ENCODE peak calls at places on chromosome 10, in four cellular contexts. R, C, K and Z are unnamed samples. For H3K4me1, the result is how much of the 10 kb centered on the place peaks cover.

GRCh38 chr10:14879055-14879800 is 562 bp downstream of the SUV39H2 start:
- DNase-seq in K (peak), C (no peak), R (peak), Z (no peak)

GRCh38 chr10:12828736-12829135 is 172.8 kb downstream of the CCDC3 start:
- DNase-seq in R (no peak), K (no peak), C (no peak), Z (no peak)

GRCh38 chr10:70145166-70145665 is 1.3 kb downstream of the TYSND1 start:
- DNase-seq in R (peak), K (no peak), C (no peak), Z (no peak)

GRCh38 chr10:69655868-69656555 is 26.0 kb downstream of the FAM241B start:
- DNase-seq in K (no peak), R (no peak), C (no peak), Z (no peak)

GRCh38 chr10:122173766-122174435 is 97.2 kb upstream of the BTBD16 start:
- DNase-seq in K (no peak), R (no peak), C (no peak), Z (no peak)

GRCh38 chr10:125037145-125037544 is 95.2 kb downstream of the ZRANB1 start:
- DNase-seq in K (no peak), R (peak), C (no peak), Z (no peak)

GRCh38 chr10:26737730-26738129 is 40.2 kb downstream of the PDSS1 start:
- DNase-seq in K (no peak), R (peak), C (no peak), Z (no peak)

GRCh38 chr10:62594093-62594520 is 210.4 kb upstream of the ADO start:
- DNase-seq in R (peak), C (no peak), K (peak), Z (no peak)

GRCh38 chr10:110395350-110396283 is 90.9 kb upstream of the SMNDC1 start:
- DNase-seq in C (no peak), R (peak), K (peak), Z (no peak)

GRCh38 chr10:23399701-23400144 is 39.2 kb upstream of the OTUD1 start:
- DNase-seq in K (peak), C (no peak), R (peak), Z (no peak)

GRCh38 chr10:70337201-70337651 is 45.2 kb downstream of the LRRC20 start:
- DNase-seq in R (no peak), C (no peak), K (no peak), Z (no peak)

GRCh38 chr10:114519756-114520288 is 115.5 kb upstream of the AFAP1L2 start:
- DNase-seq in K (no peak), C (no peak), R (no peak), Z (no peak)
- H3K4me1 ChIP-seq in K (half or more), C (under half), R (half or more), Z (half or more)

DNA sequence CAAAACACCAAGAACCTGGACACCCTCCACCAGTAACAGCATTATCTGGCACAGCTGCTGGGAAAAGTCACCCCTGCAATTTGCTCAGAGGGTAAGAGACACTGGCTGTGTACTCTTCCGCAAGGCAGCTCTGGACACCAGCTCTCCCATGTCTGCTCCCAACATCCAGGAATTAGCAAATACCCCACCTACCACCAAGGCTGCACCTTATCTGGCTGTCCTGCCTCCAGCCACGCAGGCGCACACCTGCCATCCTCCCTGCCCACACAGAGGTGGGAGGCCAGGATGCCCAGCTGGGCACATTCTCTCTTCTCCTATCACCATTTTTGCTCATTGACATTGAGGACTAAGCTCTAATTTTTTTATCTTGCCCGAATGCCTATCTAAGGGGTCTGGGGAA is 20.3 kb upstream of the BNIP3 start:
- DNase-seq in K (no peak), C (no peak), R (no peak), Z (no peak)
- H3K4me1 ChIP-seq in K (under half), C (under half), R (under half), Z (under half)

GRCh38 chr10:79158402-79159097 is 89.8 kb downstream of the ZMIZ1 start:
- DNase-seq in R (no peak), C (no peak), K (no peak), Z (no peak)

GRCh38 chr10:79158004-79158340 is 89.2 kb downstream of the ZMIZ1 start:
- DNase-seq in K (no peak), R (no peak), C (no peak), Z (no peak)

GRCh38 chr10:79160191-79160590 is 91.4 kb downstream of the ZMIZ1 start:
- DNase-seq in K (no peak), R (no peak), C (no peak), Z (no peak)

GRCh38 chr10:79159785-79160184 is 91.0 kb downstream of the ZMIZ1 start:
- DNase-seq in K (peak), C (peak), R (peak), Z (no peak)

DNA sequence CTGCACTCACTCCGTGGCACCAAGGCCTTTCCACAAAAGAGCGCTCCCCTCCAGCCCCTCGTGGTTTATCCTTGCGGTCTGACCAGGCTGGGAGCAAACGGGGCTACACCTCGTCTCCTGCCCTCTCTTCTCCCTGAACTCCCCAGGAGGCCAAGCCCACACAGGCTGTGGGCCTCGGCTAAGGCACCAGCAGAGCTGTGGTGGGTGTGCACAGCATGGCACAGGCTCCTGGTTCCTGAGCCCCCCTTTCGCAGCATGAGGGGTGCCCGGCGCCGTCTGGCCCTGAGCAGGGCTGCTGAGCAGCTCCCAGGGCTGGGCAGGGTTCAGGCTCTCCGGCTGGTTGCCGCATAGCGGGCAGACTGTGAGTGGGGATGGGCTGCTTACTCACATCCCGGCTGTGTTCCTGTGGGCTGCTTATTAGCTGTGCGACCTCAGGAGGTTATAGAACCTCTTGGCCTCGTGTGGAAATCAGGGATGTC is 90.4 kb downstream of the ZMIZ1 start:
- DNase-seq in K (no peak), C (no peak), R (peak), Z (no peak)
- H3K4me1 ChIP-seq in K (half or more), C (half or more), R (under half), Z (half or more)

DNA sequence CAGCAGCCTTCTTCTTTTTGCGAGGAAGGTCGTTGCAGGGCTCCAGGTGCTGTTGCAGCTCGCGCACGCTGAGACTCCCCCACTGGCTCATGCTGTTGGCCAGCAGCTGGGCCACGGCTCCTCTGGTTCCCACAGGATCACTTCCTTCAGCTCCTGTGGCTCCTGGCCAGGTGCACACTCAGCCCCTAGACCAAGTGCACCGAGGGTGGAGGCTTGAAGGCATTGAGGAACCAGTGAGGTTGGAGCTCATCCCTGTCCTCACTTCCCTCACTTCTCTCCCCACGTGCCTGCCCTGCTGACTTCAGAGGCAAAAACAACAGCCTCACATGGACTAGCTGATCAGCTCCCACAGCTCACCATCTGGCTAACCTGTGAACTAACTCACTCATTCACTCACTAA is 46.2 kb upstream of the ADRB1 start:
- DNase-seq in K (peak), C (no peak), R (no peak), Z (no peak)
- H3K4me1 ChIP-seq in K (under half), C (under half), R (under half), Z (under half)

GRCh38 chr10:106955133-106955532 is 209.4 kb downstream of the SORCS1 start:
- DNase-seq in R (no peak), K (no peak), C (no peak), Z (no peak)
- H3K4me1 ChIP-seq in R (under half), K (under half), C (under half), Z (under half)

DNA sequence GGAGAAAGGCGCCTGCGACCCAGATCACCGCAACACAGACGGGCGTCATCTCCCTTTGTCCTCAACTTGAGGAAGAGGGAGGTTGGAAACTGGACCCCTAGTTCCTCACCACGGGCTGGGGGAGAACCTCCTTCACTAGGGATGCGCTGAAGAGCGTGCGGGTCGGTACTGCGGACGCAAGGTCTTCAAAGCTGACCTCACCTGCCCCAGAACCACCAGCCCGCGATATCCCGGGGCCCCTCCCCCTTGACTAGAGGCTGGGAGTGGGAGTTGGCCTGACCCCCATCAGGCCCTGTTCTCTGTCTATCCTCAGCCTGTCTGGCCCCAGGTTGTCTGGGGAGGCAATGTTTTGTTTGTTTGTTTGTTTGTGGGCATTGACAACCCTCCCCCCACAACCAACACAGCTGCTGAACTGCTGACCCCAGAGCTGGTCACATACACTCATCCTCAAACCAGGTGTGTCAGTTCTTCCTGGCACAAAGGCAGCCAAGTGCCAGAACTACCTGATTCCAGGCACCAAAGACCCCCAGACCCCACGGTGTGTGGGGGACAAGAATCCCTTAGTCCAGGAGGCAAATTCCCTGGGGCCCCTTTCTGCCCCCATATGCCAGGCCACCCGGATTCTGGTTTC is 2.9 kb downstream of the NPM3 start:
- DNase-seq in K (no peak), C (no peak), R (no peak), Z (no peak)
- H3K4me1 ChIP-seq in K (half or more), C (under half), R (under half), Z (under half)